ENCODE peak calls at places on chromosomes 4 and X, in ten cellular contexts. C is heart left ventricle, G is heart right ventricle, P is cardiac muscle cell, U is left ventricle myocardium inferior, A is sigmoid colon, T is stomach, B is caudate nucleus, I is GM23248, D is iPS DF 6.9. Z is an unnamed sample.

GRCh38 chr4:37639551-37640293 is 46.5 kb downstream of the RELL1 start:
- DNase-seq in C (no peak), G (no peak), P (peak; percentile 17), U (no peak), A (no peak), T (no peak), B (no peak), I (no peak), D (no peak), Z (no peak)

GRCh38 chr4:108292229-108292628 is 123.5 kb upstream of the LEF1 start:
- DNase-seq in C (no peak), G (no peak), P (no peak), U (no peak), A (no peak), T (no peak), B (no peak), I (no peak), D (no peak), Z (no peak)

GRCh38 chr4:47071863-47072441 is 40.6 kb downstream of the GABRB1 start:
- DNase-seq in C (no peak), G (no peak), P (peak; percentile 16), U (no peak), A (no peak), T (no peak), B (no peak), I (peak; percentile 3), D (no peak), Z (no peak)

GRCh38 chrX:38882894-38883620 is 81.8 kb downstream of the MID1IP1 start:
- DNase-seq in C (no peak), G (no peak), P (peak; percentile 41), U (no peak), A (no peak), T (peak; percentile 36), B (no peak), I (peak; percentile 92), D (no peak), Z (no peak)

GRCh38 chr4:10098770-10099139 is 17.8 kb downstream of the WDR1 start:
- DNase-seq in C (no peak), G (no peak), P (peak; percentile 44), U (no peak), A (no peak), T (no peak), B (no peak), I (peak; percentile 82), D (no peak), Z (no peak)

GRCh38 chr4:163895369-163896005 is 401.0 kb downstream of the TMA16 start:
- DNase-seq in C (no peak), G (no peak), P (no peak), U (no peak), A (no peak), T (no peak), B (no peak), I (no peak), D (no peak), Z (no peak)

GRCh38 chr4:7044415-7044930 is 1.3 kb downstream of the TADA2B start:
- DNase-seq in C (peak; percentile 26), G (no peak), P (peak; percentile 13), U (no peak), A (no peak), T (no peak), B (no peak), I (peak; percentile 45), D (no peak), Z (no peak)

GRCh38 chr4:2413821-2414610 is 4.4 kb downstream of the ZFYVE28 start:
- DNase-seq in C (peak; percentile 24), G (no peak), P (peak; percentile 60), U (no peak), A (no peak), T (peak; percentile 38), B (no peak), I (peak; percentile 22), D (no peak), Z (no peak)

DNA sequence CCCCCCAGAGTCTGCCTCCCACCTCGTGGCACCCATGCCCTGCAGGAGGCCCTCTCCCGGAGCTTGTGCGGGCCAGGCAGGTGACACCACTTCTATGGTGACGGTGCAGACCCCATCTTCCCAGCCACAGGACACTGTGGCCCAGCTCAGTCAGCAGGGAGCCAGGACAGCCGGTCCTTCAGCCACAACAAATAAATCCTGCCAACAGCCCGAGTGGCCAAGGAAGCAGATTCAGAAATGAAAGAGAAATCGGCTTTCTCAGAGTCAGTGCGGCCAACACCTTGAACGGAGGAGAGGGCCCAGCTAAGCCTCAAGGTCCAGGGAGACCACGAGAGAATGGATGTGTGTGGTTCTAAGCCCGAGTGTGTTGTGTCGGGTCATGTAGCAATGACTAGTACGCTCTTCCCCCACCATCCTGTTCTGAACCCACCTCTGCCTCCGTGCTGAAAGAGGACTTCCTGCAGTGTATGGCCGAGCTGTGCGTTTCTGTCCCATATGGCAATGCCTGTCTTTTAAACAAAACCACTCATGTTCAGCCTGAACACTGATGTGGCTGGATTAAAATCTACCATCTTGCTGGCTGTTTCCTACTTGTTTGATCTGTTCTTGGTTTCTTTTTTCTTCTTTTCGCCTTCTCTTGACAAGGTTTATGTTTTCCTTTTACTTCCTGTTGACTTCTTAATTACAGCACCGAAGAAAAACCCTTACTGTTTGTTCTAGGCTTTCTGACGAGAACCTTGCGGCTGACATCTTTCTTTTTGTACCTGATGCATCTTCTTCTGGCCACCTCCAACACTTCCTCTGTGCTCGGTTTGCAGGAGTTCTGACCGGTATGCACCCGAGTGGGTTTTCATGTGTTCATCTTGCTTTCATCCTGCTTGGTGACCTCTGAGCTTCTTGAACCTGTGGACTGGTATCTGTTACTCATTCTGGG is 53.1 kb downstream of the GAK start:
- DNase-seq in C (no peak), G (no peak), P (no peak), U (no peak), A (no peak), T (no peak), B (no peak), I (no peak), D (no peak), Z (no peak)
- H3K27ac ChIP-seq in C (no peak overlapping the region), G (no peak overlapping the region), P (no peak overlapping the region), U (no peak overlapping the region), A (no peak overlapping the region), T (no peak overlapping the region), B (no peak overlapping the region), I (no peak overlapping the region), D (no peak overlapping the region), Z (no peak overlapping the region)

DNA sequence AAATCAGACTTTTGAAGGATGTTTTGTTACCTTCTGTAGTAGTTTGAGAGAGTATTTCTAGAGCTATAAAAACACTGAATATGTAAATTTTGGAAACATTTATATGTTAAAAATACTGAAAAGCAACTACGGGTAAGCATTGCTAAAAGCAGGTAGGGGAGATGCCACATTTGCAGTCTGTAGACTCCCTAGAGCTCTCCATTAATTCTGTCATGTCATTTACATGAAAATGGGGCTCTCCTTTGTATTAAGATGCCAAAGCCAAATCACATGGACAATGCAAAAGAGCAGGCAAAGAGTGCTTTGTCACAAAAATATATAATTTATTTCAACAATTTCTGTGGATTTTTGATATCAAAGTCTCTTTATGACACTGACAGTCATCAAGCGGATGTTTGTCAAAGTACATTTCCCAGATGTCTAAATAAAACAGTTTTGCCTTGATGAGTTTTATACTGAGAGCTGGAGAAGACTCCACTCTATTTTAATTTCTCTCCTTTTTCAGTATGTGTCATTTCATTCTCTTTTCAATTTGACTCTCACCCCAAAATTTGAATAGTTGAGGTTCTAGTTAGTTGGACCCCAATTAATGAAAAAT is 51.8 kb downstream of the LDB2 start:
- DNase-seq in C (no peak), G (no peak), P (no peak), U (no peak), A (no peak), T (no peak), B (no peak), I (no peak), D (no peak), Z (no peak)
- H3K27ac ChIP-seq in C (no peak overlapping the region), G (no peak overlapping the region), P (no peak overlapping the region), U (peak overlapping the region; percentile 49), A (no peak overlapping the region), T (no peak overlapping the region), B (no peak overlapping the region), I (no peak overlapping the region), D (peak overlapping the region; percentile 77), Z (no peak overlapping the region)

GRCh38 chrX:110142096-110142495 is 139.2 kb downstream of the TMEM164 start:
- DNase-seq in C (no peak), G (no peak), P (peak; percentile 36), U (no peak), A (no peak), T (no peak), B (no peak), I (peak; percentile 40), D (no peak), Z (no peak)

GRCh38 chrX:110145854-110146253 is 142.9 kb downstream of the TMEM164 start:
- DNase-seq in C (no peak), G (no peak), P (peak; percentile 48), U (no peak), A (no peak), T (no peak), B (no peak), I (peak; percentile 60), D (no peak), Z (no peak)

GRCh38 chrX:110145305-110145704 is 142.4 kb downstream of the TMEM164 start:
- DNase-seq in C (no peak), G (no peak), P (no peak), U (no peak), A (no peak), T (no peak), B (no peak), I (no peak), D (no peak), Z (no peak)

GRCh38 chrX:110146521-110146920 is 143.6 kb downstream of the TMEM164 start:
- DNase-seq in C (no peak), G (peak; percentile 20), P (peak; percentile 70), U (no peak), A (no peak), T (no peak), B (no peak), I (peak; percentile 47), D (no peak), Z (no peak)

DNA sequence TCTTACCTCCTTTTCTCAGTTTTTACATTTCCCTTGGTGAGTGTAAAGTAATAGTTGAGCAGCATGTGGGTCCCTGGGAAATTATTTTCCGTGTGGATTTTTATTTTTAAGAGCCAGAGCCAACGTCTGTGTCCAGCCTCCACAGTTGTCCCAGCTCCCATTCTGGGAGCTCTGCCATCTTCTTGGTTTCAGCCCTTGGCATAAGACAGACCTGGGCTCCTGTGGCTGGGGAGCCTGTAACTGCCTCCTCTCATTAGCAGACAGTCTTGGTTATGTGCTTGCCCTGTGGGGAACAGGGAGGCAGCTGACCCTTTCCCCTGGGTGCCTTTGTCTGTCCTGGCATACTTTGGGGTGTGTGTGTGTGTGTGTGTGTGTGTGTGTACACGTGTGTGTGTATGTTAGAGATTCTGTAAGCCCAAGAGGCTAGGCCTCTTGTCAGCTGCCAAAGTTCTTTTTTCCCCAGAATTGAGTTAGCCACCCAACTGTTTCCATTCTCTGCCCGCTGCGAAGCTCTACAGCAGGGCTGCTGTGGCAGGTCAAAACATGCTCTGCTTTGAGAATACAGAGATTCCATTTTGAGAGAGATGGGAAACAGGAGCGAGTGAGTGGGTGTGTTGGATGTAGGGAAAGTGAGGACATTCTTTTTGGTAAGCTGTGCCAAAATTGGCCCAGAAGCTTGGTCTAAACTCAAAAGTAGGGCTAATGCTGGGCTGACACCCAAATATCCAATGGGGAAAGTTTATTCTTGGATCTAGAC is 140.7 kb downstream of the TMEM164 start:
- DNase-seq in C (peak; percentile 52), G (peak; percentile 7), P (no peak), U (no peak), A (no peak), T (no peak), B (peak; percentile 3), I (no peak), D (no peak), Z (no peak)
- H3K27ac ChIP-seq in C (peak overlapping the region; percentile 48), G (no peak overlapping the region), P (no peak overlapping the region), U (peak overlapping the region; percentile 51), A (no peak overlapping the region), T (no peak overlapping the region), B (no peak overlapping the region), I (no peak overlapping the region), D (no peak overlapping the region), Z (peak overlapping the region; percentile 30)

GRCh38 chr4:152698012-152698499 is 18.3 kb upstream of the TMEM154 start:
- DNase-seq in C (no peak), G (no peak), P (no peak), U (no peak), A (no peak), T (no peak), B (no peak), I (no peak), D (no peak), Z (no peak)
- H3K27ac ChIP-seq in C (no peak overlapping the region), G (no peak overlapping the region), P (no peak overlapping the region), U (no peak overlapping the region), A (no peak overlapping the region), T (no peak overlapping the region), B (no peak overlapping the region), I (no peak overlapping the region), D (no peak overlapping the region), Z (no peak overlapping the region)